ENCODE peak calls at places on chromosomes 13 and 19, in ten cellular contexts. X is stimulated activated CD4-positive, alpha-beta T cell treated with anti-CD3 and anti-CD28 coated beads, Interleukin-15, amount 100 ng/mL, for 48 hours; Y is sciatic nerve; I is endothelial cell; F is NCI-H1092 treated with DMSO at 0.1 percent for 48 hours; U is spleen; G is T-helper 1 cell; A is stomach; J is NCI-H345; K is brain microvascular endothelial cell. T is an unnamed sample.

GRCh38 chr13:42814868-42815267 is 33.5 kb downstream of the FAM216B start:
- DNase-seq in X (no peak), U (no peak), Y (no peak), K (peak), A (no peak), F (no peak), I (no peak), J (no peak), G (no peak), T (no peak)

GRCh38 chr13:99055286-99056073 is 77.6 kb upstream of the DOCK9 start:
- DNase-seq in J (no peak), Y (no peak), X (no peak), G (no peak), A (no peak), F (no peak), U (no peak), K (no peak), I (peak), T (no peak)

GRCh38 chr13:28579334-28579733 is 79.6 kb upstream of the POMP start:
- DNase-seq in A (no peak), I (peak), G (no peak), K (no peak), F (no peak), U (no peak), J (no peak), X (no peak), Y (no peak), T (no peak)

GRCh38 chr19:12346896-12347295 is 13.5 kb upstream of the ZNF563 start:
- DNase-seq in I (no peak), K (no peak), U (no peak), Y (no peak), J (no peak), X (no peak), A (no peak), G (no peak), F (no peak), T (no peak)

GRCh38 chr19:23054456-23054855 is 51.5 kb upstream of the ZNF728 start:
- DNase-seq in F (no peak), U (no peak), K (no peak), J (no peak), X (no peak), Y (no peak), G (no peak), I (no peak), A (no peak), T (no peak)

GRCh38 chr13:40475617-40476016 is 190.8 kb downstream of the FOXO1 start:
- DNase-seq in F (no peak), J (no peak), K (no peak), Y (no peak), G (no peak), X (no peak), A (no peak), U (no peak), I (no peak), T (no peak)

GRCh38 chr13:46386996-46387851 is at the start of gene RUBCNL:
- DNase-seq in F (no peak), Y (peak), G (no peak), X (peak), I (peak), K (peak), U (peak), A (no peak), J (peak), T (no peak)

GRCh38 chr13:43057653-43058317 is 34.4 kb downstream of the DNAJC15 start:
- DNase-seq in Y (no peak), A (no peak), F (no peak), J (peak), K (peak), I (peak), U (no peak), G (peak), X (no peak), T (no peak)

GRCh38 chr19:35142531-35143230 is 374 bp upstream of the FXYD7 start:
- DNase-seq in A (peak), J (peak), Y (peak), X (no peak), U (peak), G (peak), K (no peak), F (no peak), I (peak), T (peak)

GRCh38 chr13:99022953-99023352 is 45.1 kb upstream of the DOCK9 start:
- DNase-seq in A (no peak), I (no peak), G (no peak), U (no peak), F (no peak), K (no peak), J (no peak), X (no peak), Y (no peak), T (no peak)

GRCh38 chr13:19586904-19587634 is 25.7 kb upstream of the TPTE2 start:
- DNase-seq in A (peak), K (no peak), X (peak), F (no peak), U (peak), J (no peak), Y (no peak), I (no peak), G (peak), T (peak)

T was measured in CD8-positive, alpha-beta T cell.